ENCODE peak calls at places on chromosome 12, in ten cellular contexts. J is cardiac fibroblast, U is kidney epithelial cell, K is heart right ventricle, B is mesothelial cell of epicardium, T is choroid plexus epithelial cell, R is nephron progenitor cell, Y is neural crest cell, P is dorsolateral prefrontal cortex, N is gastrocnemius medialis. Z is an unnamed sample.

GRCh38 chr12:109793411-109793810 is 39.8 kb downstream of the TRPV4 start:
- DNase-seq in J (no peak), Y (no peak), R (no peak), U (no peak), K (no peak), P (no peak), T (no peak), N (no peak), B (no peak), Z (no peak)

GRCh38 chr12:12088761-12089160 is 18.0 kb downstream of the BCL2L14 start:
- DNase-seq in P (no peak), T (no peak), J (no peak), N (no peak), U (no peak), Y (no peak), R (no peak), B (no peak), K (no peak), Z (no peak)

GRCh38 chr12:60106207-60106606 is 510.4 kb downstream of the SLC16A7 start:
- DNase-seq in K (no peak), T (peak; percentile 60), Y (no peak), R (no peak), J (peak; percentile 53), N (no peak), U (no peak), P (no peak), B (no peak), Z (no peak)

GRCh38 chr12:120534703-120535655 is 823 bp downstream of the RNF10 start:
- DNase-seq in J (peak; percentile 70), K (peak; percentile 37), R (peak; percentile 66), N (peak; percentile 41), U (peak; percentile 63), Y (peak; percentile 36), T (peak; percentile 89), P (peak; percentile 24), B (peak; percentile 72), Z (peak; percentile 60)

GRCh38 chr12:42652048-42652447 is 62.5 kb upstream of the PRICKLE1 start:
- DNase-seq in U (no peak), T (no peak), Y (no peak), J (no peak), B (no peak), P (no peak), R (no peak), K (no peak), N (no peak), Z (no peak)

GRCh38 chr12:91276529-91276928 is 93.9 kb upstream of the DCN start:
- DNase-seq in Y (no peak), U (no peak), R (no peak), K (no peak), B (no peak), T (no peak), J (no peak), P (no peak), N (no peak), Z (no peak)

GRCh38 chr12:65279387-65280112 is 1.1 kb downstream of the MSRB3 start:
- DNase-seq in T (peak; percentile 24), U (no peak), J (no peak), Y (no peak), P (peak; percentile 20), R (no peak), N (no peak), B (no peak), K (no peak), Z (no peak)

GRCh38 chr12:125330645-125331341 is 265.6 kb downstream of the AACS start:
- DNase-seq in P (peak; percentile 82), J (peak; percentile 37), Y (peak; percentile 92), R (peak; percentile 97), T (peak; percentile 20), N (no peak), K (peak; percentile 76), U (no peak), B (peak; percentile 91), Z (peak; percentile 95)

GRCh38 chr12:113049976-113050742 is 6.4 kb upstream of the DTX1 start:
- DNase-seq in Y (peak; percentile 14), T (no peak), J (peak; percentile 25), U (peak; percentile 37), R (peak; percentile 62), P (no peak), N (no peak), K (no peak), B (no peak), Z (peak; percentile 49)

GRCh38 chr12:131803995-131804521 is 24.1 kb upstream of the MMP17 start:
- DNase-seq in Y (no peak), K (no peak), T (peak; percentile 65), U (no peak), B (no peak), J (peak; percentile 57), N (no peak), P (no peak), R (peak; percentile 18), Z (no peak)

GRCh38 chr12:45235087-45236025 is 19.5 kb downstream of the ANO6 start:
- DNase-seq in U (no peak), P (no peak), Y (no peak), T (peak; percentile 67), B (no peak), J (peak; percentile 56), K (no peak), R (no peak), N (peak; percentile 81), Z (no peak)

GRCh38 chr12:828726-829395 is 76.5 kb downstream of the WNK1 start:
- DNase-seq in U (no peak), K (no peak), P (no peak), Y (no peak), R (no peak), J (peak; percentile 53), T (no peak), N (no peak), B (no peak), Z (no peak)

DNA sequence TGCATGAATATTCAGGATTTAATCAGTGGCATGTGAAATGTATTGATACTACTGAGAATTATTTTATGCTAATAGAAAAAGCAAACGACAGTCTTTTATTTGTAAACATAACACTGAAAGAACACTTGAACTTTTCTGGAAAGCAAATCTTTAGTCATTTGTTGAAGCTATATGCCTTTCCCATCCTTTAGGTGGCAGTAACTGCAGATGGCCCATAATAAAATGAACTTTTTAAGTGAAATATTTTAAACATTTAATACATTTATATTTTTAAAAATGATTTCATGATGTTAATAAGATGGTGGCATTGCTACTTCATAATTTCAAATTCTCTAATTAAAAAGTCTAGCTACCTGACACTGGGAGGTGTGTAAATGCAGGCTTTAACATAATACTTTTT is 13.9 kb upstream of the KRR1 start:
- DNase-seq in N (no peak), Y (no peak), U (no peak), P (no peak), R (no peak), J (peak; percentile 14), B (no peak), T (peak; percentile 49), K (no peak), Z (no peak)
- TF ChIP-seq CTCF in N (no peak), Y (peak; percentile 52), U (peak; percentile 47), P (peak; percentile 26), R (peak; percentile 25), J (peak; percentile 52), B (no peak), T (peak; percentile 64), K (no peak), Z (peak; percentile 23)

GRCh38 chr12:77720258-77720657 is 110.4 kb upstream of the NAV3 start:
- DNase-seq in U (no peak), J (no peak), R (peak; percentile 7), K (no peak), N (no peak), T (peak; percentile 28), Y (no peak), P (no peak), B (no peak), Z (no peak)
- TF ChIP-seq CTCF in U (peak; percentile 5), J (no peak), R (peak; percentile 33), K (no peak), N (no peak), T (peak; percentile 59), Y (peak; percentile 45), P (no peak), B (peak; percentile 15), Z (no peak)

GRCh38 chr12:2503762-2504161 is 291.0 kb upstream of the FKBP4 start:
- DNase-seq in B (no peak), N (no peak), U (no peak), K (peak; percentile 33), P (no peak), T (peak; percentile 7), J (no peak), Y (no peak), R (no peak), Z (no peak)
- TF ChIP-seq CTCF in B (no peak), N (no peak), U (no peak), K (no peak), P (no peak), T (no peak), J (no peak), Y (no peak), R (no peak), Z (no peak)

GRCh38 chr12:130752692-130753230 is 36.7 kb upstream of the RIMBP2 start:
- DNase-seq in K (no peak), J (no peak), Y (peak; percentile 57), P (no peak), B (no peak), U (no peak), N (no peak), T (no peak), R (peak; percentile 33), Z (no peak)
- TF ChIP-seq CTCF in K (no peak), J (no peak), Y (peak; percentile 51), P (no peak), B (no peak), U (no peak), N (no peak), T (no peak), R (no peak), Z (no peak)

GRCh38 chr12:100159391-100160104 is 16.9 kb upstream of the BLTP3B start:
- DNase-seq in Y (no peak), P (no peak), J (no peak), B (no peak), U (no peak), T (no peak), K (no peak), N (no peak), R (no peak), Z (no peak)
- TF ChIP-seq CTCF in Y (no peak), P (no peak), J (no peak), B (no peak), U (no peak), T (no peak), K (no peak), N (no peak), R (no peak), Z (no peak)

Z was measured in endothelial cell.